ENCODE peak calls at places on chromosomes 13 and 19, in six cellular contexts. S is neural crest cell; X is activated effector memory CD4-positive, alpha-beta T cell treated with Interleukin-2 at 50 U/mL for 16 hours; P is activated CD4-positive, alpha-beta T cell treated with anti-CD3 and anti-CD28 coated beads, Interleukin-2, amount 50 U/mL, for 24 hours; O is adrenal gland; N is GM03348. E is an unnamed sample.

GRCh38 chr13:31923134-31923763 is 108.3 kb upstream of the FRY start:
- DNase-seq in P (no peak), S (no peak), O (no peak), N (no peak), X (no peak), E (no peak)

GRCh38 chr13:32107474-32107873 is 75.9 kb downstream of the FRY start:
- DNase-seq in P (no peak), O (no peak), S (no peak), X (no peak), N (no peak), E (no peak)

GRCh38 chr13:39159393-39159792 is 121.1 kb downstream of the NHLRC3 start:
- DNase-seq in N (no peak), S (no peak), X (no peak), O (no peak), P (peak), E (no peak)

GRCh38 chr13:105485061-105485460 is 1050.4 kb downstream of the EFNB2 start:
- DNase-seq in P (no peak), X (no peak), S (no peak), O (no peak), N (no peak), E (no peak)

GRCh38 chr13:21637296-21637695 is 33.3 kb upstream of the MICU2 start:
- DNase-seq in X (peak), N (peak), S (no peak), P (no peak), O (peak), E (no peak)

GRCh38 chr19:23286477-23286876 is 36.3 kb upstream of the ZNF724 start:
- DNase-seq in O (no peak), N (no peak), X (no peak), S (no peak), P (no peak), E (no peak)

GRCh38 chr19:48493718-48494515 is 17.7 kb downstream of the LMTK3 start:
- DNase-seq in P (no peak), X (no peak), N (peak), O (no peak), S (no peak), E (no peak)

GRCh38 chr13:50153888-50154287 is 138.6 kb downstream of the KCNRG start:
- DNase-seq in O (no peak), S (no peak), X (no peak), P (no peak), N (no peak), E (no peak)

GRCh38 chr19:18845961-18846360 is 14.2 kb downstream of the UPF1 start:
- DNase-seq in N (no peak), P (no peak), S (no peak), O (no peak), X (no peak), E (no peak)